ENCODE peak calls at places on chromosomes 2 and 18, in four cellular contexts. R is cardiac muscle cell, E is fibroblast of pulmonary artery, P is foreskin fibroblast. Y is an unnamed sample.

GRCh38 chr2:184824597-184824996 is 226.3 kb downstream of the ZNF804A start:
- DNase-seq in R (no peak), E (no peak), P (no peak), Y (no peak)

GRCh38 chr2:84052043-84052442 is 407.0 kb downstream of the SUCLG1 start:
- DNase-seq in R (no peak), E (no peak), P (no peak), Y (no peak)

GRCh38 chr18:70046796-70047195 is 99.1 kb upstream of the CD226 start:
- DNase-seq in R (no peak), E (no peak), P (peak), Y (no peak)

GRCh38 chr2:114810092-114810491 is 367.7 kb downstream of the DPP10 start:
- DNase-seq in R (no peak), E (no peak), P (no peak), Y (no peak)

GRCh38 chr18:75635096-75635495 is 207.6 kb upstream of the SMIM21 start:
- DNase-seq in R (no peak), E (no peak), P (no peak), Y (no peak)

GRCh38 chr2:207473203-207473865 is 56.4 kb upstream of the CREB1 start:
- DNase-seq in R (peak), E (peak), P (peak), Y (peak)

GRCh38 chr2:111679202-111679601 is 204.8 kb downstream of the ANAPC1 start:
- DNase-seq in R (no peak), E (no peak), P (no peak), Y (no peak)

GRCh38 chr2:82062469-82062868 is 1757.9 kb upstream of the LRRTM1 start:
- DNase-seq in R (no peak), E (no peak), P (no peak), Y (no peak)

GRCh38 chr2:66469219-66469902 is 34.4 kb downstream of the MEIS1 start:
- DNase-seq in R (peak), E (no peak), P (no peak), Y (no peak)

GRCh38 chr2:33069894-33070651 is 123.3 kb downstream of the LTBP1 start:
- DNase-seq in R (no peak), E (peak), P (peak), Y (peak)

GRCh38 chr2:11904029-11904428 is 157.6 kb downstream of the LPIN1 start:
- DNase-seq in R (no peak), E (no peak), P (no peak), Y (no peak)

GRCh38 chr2:7467782-7468447 is 550.7 kb downstream of the RNF144A start:
- DNase-seq in R (no peak), E (no peak), P (no peak), Y (no peak)

GRCh38 chr2:109129356-109129920 is 433 bp downstream of the SH3RF3 start:
- DNase-seq in R (peak), E (peak), P (no peak), Y (no peak)
- H3K4me3 ChIP-seq in R (peak), E (peak), P (peak), Y (peak)

GRCh38 chr2:68832161-68832869 is 38.9 kb downstream of the BMP10 start:
- DNase-seq in R (peak), E (peak), P (no peak), Y (no peak)
- H3K4me3 ChIP-seq in R (no peak), E (no peak), P (no peak), Y (no peak)

GRCh38 chr18:50091495-50092249 is 103.3 kb downstream of the MYO5B start:
- DNase-seq in R (no peak), E (no peak), P (peak), Y (no peak)
- H3K4me3 ChIP-seq in R (no peak), E (no peak), P (no peak), Y (no peak)

GRCh38 chr2:181657379-181657778 is 474 bp upstream of the CERKL start:
- DNase-seq in R (no peak), E (no peak), P (no peak), Y (no peak)
- H3K4me3 ChIP-seq in R (peak), E (peak), P (peak), Y (peak)

GRCh38 chr18:22033085-22033484 is 136.3 kb upstream of the GATA6 start:
- DNase-seq in R (no peak), E (no peak), P (no peak), Y (no peak)

GRCh38 chr18:22026889-22027288 is 142.5 kb upstream of the GATA6 start:
- DNase-seq in R (peak), E (no peak), P (no peak), Y (no peak)

GRCh38 chr18:22032392-22032961 is 136.9 kb upstream of the GATA6 start:
- DNase-seq in R (no peak), E (peak), P (peak), Y (peak)

GRCh38 chr18:22034276-22034675 is 135.1 kb upstream of the GATA6 start:
- DNase-seq in R (no peak), E (no peak), P (no peak), Y (no peak)

GRCh38 chr18:22031581-22031980 is 137.8 kb upstream of the GATA6 start:
- DNase-seq in R (no peak), E (no peak), P (no peak), Y (no peak)
- H3K4me3 ChIP-seq in R (no peak), E (no peak), P (no peak), Y (no peak)

GRCh38 chr2:196758474-196759377 is 40.8 kb downstream of the GTF3C3 start:
- DNase-seq in R (no peak), E (peak), P (no peak), Y (no peak)

DNA sequence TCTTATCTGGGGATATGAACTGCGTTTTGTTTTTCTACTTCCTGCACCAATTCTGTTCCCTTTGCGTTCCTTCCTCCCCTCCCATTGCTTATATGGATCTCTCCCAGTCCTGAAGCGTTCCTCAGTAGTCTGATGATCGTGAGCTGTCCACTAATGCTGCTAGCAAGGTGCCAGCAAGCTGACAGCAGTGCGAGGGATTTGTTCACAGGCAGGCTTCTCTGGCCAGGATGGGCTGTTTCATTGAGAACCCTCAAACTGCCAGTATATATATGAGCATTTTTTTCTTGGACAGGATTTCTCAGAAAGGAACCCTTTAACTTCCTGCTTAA is 40.1 kb downstream of the GTF3C3 start:
- DNase-seq in R (no peak), E (peak), P (no peak), Y (peak)
- H3K4me3 ChIP-seq in R (no peak), E (no peak), P (no peak), Y (no peak)

GRCh38 chr18:58868440-58868839 is 3.8 kb downstream of the ZNF532 start:
- DNase-seq in R (no peak), E (no peak), P (no peak), Y (no peak)

GRCh38 chr18:58866261-58867232 is 1.9 kb downstream of the ZNF532 start:
- DNase-seq in R (no peak), E (peak), P (no peak), Y (no peak)

GRCh38 chr18:58865714-58866113 is 1.0 kb downstream of the ZNF532 start:
- DNase-seq in R (no peak), E (no peak), P (no peak), Y (no peak)

GRCh38 chr18:58865009-58865345 is 300 bp downstream of the ZNF532 start:
- DNase-seq in R (no peak), E (no peak), P (no peak), Y (no peak)

DNA sequence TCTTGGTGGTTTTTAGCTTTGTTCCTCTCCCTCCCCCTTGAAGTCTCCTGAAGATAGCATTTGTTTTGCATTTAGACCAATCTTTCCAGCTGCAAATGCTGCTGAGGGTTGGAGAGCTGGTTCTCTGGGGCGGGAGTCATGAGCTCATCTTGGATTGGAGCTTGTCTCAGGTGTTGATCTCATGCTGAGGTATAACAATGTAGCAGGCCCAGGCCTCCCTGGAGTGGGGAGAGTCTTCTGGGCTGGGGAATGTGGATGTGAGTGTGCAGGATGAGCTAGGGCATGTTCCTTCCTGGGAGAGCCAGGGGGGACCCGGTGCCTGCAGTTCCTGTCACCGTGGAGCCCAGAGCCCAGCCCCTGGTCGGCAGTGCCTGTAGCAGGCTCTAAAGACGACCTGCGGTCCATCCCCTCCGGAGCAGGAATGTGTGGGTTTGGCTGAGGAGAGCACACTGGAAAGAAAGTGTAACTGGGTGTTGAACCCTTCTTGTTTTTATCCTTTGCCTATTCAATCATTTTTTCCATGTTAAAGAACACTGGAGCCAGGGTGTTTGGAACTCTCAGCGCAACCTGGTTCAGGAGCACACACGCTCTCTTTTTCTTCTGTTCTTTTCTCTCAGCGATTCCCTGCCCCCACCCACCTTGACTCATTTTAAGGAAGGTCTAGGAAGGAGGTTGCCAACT is 2.7 kb downstream of the ZNF532 start:
- DNase-seq in R (no peak), E (no peak), P (no peak), Y (no peak)
- H3K4me3 ChIP-seq in R (peak), E (no peak), P (peak), Y (no peak)

DNA sequence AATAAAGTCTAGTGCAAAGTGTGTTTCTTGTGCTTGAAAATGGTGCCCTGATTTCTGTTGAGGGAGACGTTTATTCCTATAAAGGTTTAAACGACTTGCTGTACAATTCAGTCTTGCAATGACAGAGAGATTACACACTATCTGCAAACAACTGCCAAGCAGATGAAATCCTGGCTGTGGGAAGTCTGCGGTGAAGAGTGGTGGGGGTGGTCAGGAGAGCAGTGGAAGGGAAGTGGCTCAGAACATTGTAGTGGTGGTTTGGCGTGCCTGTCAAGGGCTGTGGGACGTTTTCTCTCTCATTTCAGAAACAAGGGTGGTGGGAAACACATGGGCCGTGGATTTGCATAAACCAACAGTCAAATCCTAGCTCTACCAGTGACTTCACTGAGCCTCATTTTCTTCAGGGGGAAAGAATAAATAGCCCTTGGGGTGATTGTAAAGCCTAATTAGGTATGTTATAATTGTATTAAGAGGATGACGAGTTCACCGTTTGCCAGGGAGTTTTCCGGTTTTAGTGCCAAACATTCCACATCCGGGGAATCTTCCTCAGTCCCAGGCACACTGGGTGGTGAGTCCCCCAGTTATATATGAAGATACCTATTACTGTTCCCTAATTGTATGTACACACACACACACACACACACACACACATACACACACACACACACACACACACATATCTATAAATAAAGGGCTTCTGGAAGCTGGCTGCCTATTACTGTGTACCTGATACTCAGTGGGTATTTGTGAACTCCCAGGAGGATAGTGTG is 115.0 kb downstream of the SPTBN1 start:
- DNase-seq in R (peak), E (peak), P (peak), Y (peak)
- H3K4me3 ChIP-seq in R (no peak), E (no peak), P (no peak), Y (no peak)

Y was measured in AG04450.